ENCODE peak calls at places on chromosomes 13 and 19, in six cellular contexts. W is left ventricle myocardium inferior, S is fibroblast of pulmonary artery, X is neural crest cell, M is HFFc6, L is CD14-positive monocyte. V is an unnamed sample.

GRCh38 chr13:98775844-98776598 is 23.5 kb upstream of the SLC15A1 start:
- DNase-seq in W (no peak), X (no peak), L (no peak), M (peak), S (peak), V (no peak)

GRCh38 chr19:31528261-31528660 is 179.0 kb upstream of the TSHZ3 start:
- DNase-seq in W (no peak), L (no peak), M (no peak), S (no peak), X (no peak), V (no peak)

GRCh38 chr19:43777163-43777700 is 3.5 kb downstream of the KCNN4 start:
- DNase-seq in M (no peak), W (no peak), S (no peak), X (no peak), L (peak), V (peak)

GRCh38 chr19:1105217-1105872 is 1.6 kb downstream of the GPX4 start:
- DNase-seq in M (no peak), L (no peak), W (no peak), X (no peak), S (no peak), V (no peak)

GRCh38 chr19:47848871-47849473 is 10.1 kb upstream of the TPRX2 start:
- DNase-seq in M (no peak), W (no peak), X (peak), L (no peak), S (peak), V (no peak)

GRCh38 chr19:18397242-18398202 is at the start of gene LRRC25:
- DNase-seq in L (peak), X (no peak), W (peak), M (no peak), S (no peak), V (peak)

GRCh38 chr13:71149498-71150363 is 717.3 kb downstream of the DACH1 start:
- DNase-seq in X (no peak), L (no peak), W (no peak), M (no peak), S (no peak), V (no peak)

GRCh38 chr19:51460164-51460992 is 2.1 kb upstream of the SIGLEC8 start:
- DNase-seq in S (peak), L (no peak), W (no peak), X (no peak), M (no peak), V (no peak)

GRCh38 chr13:62337109-62337880 is 921.6 kb upstream of the PCDH20 start:
- DNase-seq in X (no peak), L (no peak), M (no peak), S (no peak), W (no peak), V (no peak)

GRCh38 chr13:30191491-30192100 is 115.8 kb downstream of the KATNAL1 start:
- DNase-seq in M (peak), L (no peak), S (no peak), X (no peak), W (no peak), V (no peak)

GRCh38 chr13:73212482-73212881 is 153.7 kb downstream of the KLF5 start:
- DNase-seq in X (no peak), L (no peak), S (no peak), W (no peak), M (no peak), V (no peak)

GRCh38 chr13:114047358-114047881 is 73.5 kb upstream of the C13orf46 start:
- DNase-seq in S (no peak), W (no peak), X (no peak), L (no peak), M (no peak), V (peak)

GRCh38 chr19:57830071-57830602 is at the start of gene ZNF587B:
- DNase-seq in M (no peak), L (peak), X (peak), S (peak), W (peak), V (no peak)

GRCh38 chr13:80274643-80275042 is 66.3 kb downstream of the SPRY2 start:
- DNase-seq in L (no peak), X (no peak), W (no peak), S (no peak), M (peak), V (no peak)

GRCh38 chr13:33873251-33873908 is 55.4 kb downstream of the RFC3 start:
- DNase-seq in L (no peak), M (no peak), W (no peak), X (no peak), S (no peak), V (no peak)

GRCh38 chr19:45474191-45474940 is 6.6 kb downstream of the FOSB start:
- DNase-seq in S (peak), W (no peak), X (no peak), M (no peak), L (no peak), V (no peak)

GRCh38 chr13:62747629-62748028 is 1332.0 kb upstream of the PCDH20 start:
- DNase-seq in M (no peak), W (no peak), S (no peak), X (no peak), L (no peak), V (no peak)

GRCh38 chr13:46129955-46130354 is 25.1 kb upstream of the CPB2 start:
- DNase-seq in L (no peak), S (no peak), W (no peak), X (no peak), M (no peak), V (no peak)

GRCh38 chr13:113724780-113725315 is 34.2 kb upstream of the TMEM255B start:
- DNase-seq in X (peak), L (peak), W (peak), S (peak), M (peak), V (peak)

GRCh38 chr13:99977912-99978780 is 3.4 kb upstream of the ZIC2 start:
- DNase-seq in W (no peak), S (no peak), M (no peak), L (no peak), X (no peak), V (no peak)

GRCh38 chr13:23506071-23506820 is 64.0 kb upstream of the TNFRSF19 start:
- DNase-seq in L (no peak), S (peak), M (peak), W (no peak), X (no peak), V (no peak)

GRCh38 chr19:47215581-47215980 is 15.4 kb downstream of the BBC3 start:
- DNase-seq in L (no peak), M (no peak), S (no peak), W (no peak), X (no peak), V (no peak)

GRCh38 chr13:110869231-110869804 is 45.6 kb downstream of the ANKRD10 start:
- DNase-seq in W (no peak), X (no peak), M (no peak), S (no peak), L (no peak), V (no peak)

GRCh38 chr13:61838568-61838967 is 422.9 kb upstream of the PCDH20 start:
- DNase-seq in L (no peak), M (no peak), S (no peak), X (no peak), W (no peak), V (no peak)

GRCh38 chr13:40809471-40809870 is 20.1 kb downstream of the SLC25A15 start:
- DNase-seq in S (no peak), X (no peak), M (no peak), L (no peak), W (no peak), V (no peak)

GRCh38 chr19:18839465-18840287 is 7.9 kb downstream of the UPF1 start:
- DNase-seq in X (no peak), L (no peak), M (no peak), W (no peak), S (no peak), V (no peak)

GRCh38 chr13:23790591-23791170 is 98.5 kb downstream of the MIPEP start:
- DNase-seq in X (no peak), L (no peak), W (no peak), M (peak), S (peak), V (no peak)

GRCh38 chr13:110214637-110215036 is 92.3 kb downstream of the COL4A1 start:
- DNase-seq in L (no peak), W (no peak), M (no peak), X (no peak), S (peak), V (no peak)

GRCh38 chr19:38617764-38618589 is at the start of gene MAP4K1:
- DNase-seq in W (peak), X (no peak), M (no peak), S (no peak), L (no peak), V (peak)

GRCh38 chr13:33644607-33645543 is 173.1 kb upstream of the RFC3 start:
- DNase-seq in S (peak), L (no peak), W (no peak), X (no peak), M (no peak), V (no peak)

GRCh38 chr19:39416152-39416551 is 3.7 kb downstream of the PLEKHG2 start:
- DNase-seq in M (no peak), L (no peak), S (no peak), W (no peak), X (no peak), V (no peak)

GRCh38 chr13:30792257-30793000 is 57.1 kb downstream of the ALOX5AP start:
- DNase-seq in S (peak), W (peak), M (peak), L (no peak), X (no peak), V (no peak)

GRCh38 chr19:8334458-8335342 is 8.4 kb downstream of the KANK3 start:
- DNase-seq in X (peak), W (peak), M (no peak), S (peak), L (no peak), V (peak)

DNA sequence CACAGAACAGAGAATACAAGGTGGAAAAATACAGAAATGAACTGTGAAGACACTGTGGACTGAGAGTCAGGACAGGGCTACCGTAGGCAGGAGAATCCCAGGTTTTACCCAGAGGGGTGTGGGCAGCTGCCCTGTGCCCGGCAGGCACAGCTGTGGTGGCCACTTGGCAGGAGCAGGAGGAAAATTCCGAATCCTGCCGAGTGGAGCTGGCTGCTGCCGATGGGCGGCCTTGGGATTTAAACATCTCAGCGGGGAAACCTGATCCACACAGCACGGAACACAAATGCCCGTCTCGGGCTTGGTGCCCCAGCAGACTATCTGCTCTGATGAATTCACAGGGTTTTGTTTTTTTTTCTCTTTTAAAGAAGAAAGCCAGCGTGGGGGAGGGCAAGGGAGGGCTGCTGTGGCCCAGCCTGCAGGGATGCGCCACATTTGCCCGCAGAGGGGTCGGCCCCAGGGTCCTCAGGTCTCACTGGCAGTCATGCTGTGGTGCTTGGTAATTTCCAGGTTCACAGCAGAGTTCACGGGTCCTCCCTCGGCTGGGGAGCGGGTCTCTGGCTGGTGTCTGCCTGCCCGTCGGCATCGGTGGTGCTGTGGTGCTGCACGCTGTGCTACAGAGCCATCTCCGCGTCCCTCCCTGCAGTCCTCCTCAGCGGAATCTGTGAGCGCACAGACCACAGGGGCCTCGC is 28.0 kb downstream of the MPND start:
- DNase-seq in S (no peak), X (no peak), L (no peak), M (no peak), W (no peak), V (no peak)
- TF ChIP-seq CTCF in S (no peak), X (no peak), L (no peak), M (no peak), W (no peak), V (no peak)

DNA sequence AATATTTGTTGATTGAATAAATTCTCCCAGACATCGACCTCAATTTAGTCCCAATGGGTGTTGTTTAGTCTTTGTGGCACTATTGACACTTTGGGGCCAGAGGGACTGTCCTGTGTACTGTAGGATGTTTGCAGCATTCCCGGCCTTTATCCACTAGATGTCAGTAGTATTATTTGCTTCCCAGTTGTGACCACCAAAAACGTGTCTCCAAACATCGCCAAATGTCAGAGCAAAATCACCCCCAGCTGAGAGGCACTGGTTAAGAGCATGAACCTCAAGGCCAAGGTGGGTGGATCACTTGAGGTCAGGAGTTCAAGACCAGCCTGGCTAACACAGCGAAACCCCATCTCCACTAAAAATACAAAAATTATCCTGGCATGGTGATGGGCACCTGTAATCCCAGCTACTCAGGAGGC is 15.4 kb downstream of the NLRP12 start:
- DNase-seq in L (no peak), S (peak), M (peak), W (no peak), X (no peak), V (no peak)
- TF ChIP-seq CTCF in L (peak), S (peak), M (peak), W (peak), X (peak), V (no peak)

GRCh38 chr19:42423462-42424344 is 3.5 kb downstream of the LIPE start:
- DNase-seq in M (peak), L (peak), X (peak), S (peak), W (peak), V (peak)

GRCh38 chr19:42424345-42424707 is 2.9 kb downstream of the LIPE start:
- DNase-seq in X (no peak), M (no peak), S (no peak), W (no peak), L (no peak), V (no peak)

GRCh38 chr19:42426643-42427042 is 545 bp downstream of the LIPE start:
- DNase-seq in S (no peak), L (no peak), X (no peak), W (no peak), M (no peak), V (no peak)

GRCh38 chr19:42422576-42423461 is 4.4 kb downstream of the LIPE start:
- DNase-seq in S (no peak), W (no peak), M (no peak), X (peak), L (no peak), V (peak)

GRCh38 chr19:42424712-42425131 is 2.5 kb downstream of the LIPE start:
- DNase-seq in S (no peak), X (no peak), M (no peak), L (no peak), W (no peak), V (no peak)
- TF ChIP-seq CTCF in S (peak), X (peak), M (peak), L (no peak), W (peak), V (no peak)

GRCh38 chr19:5823579-5824281 is 15.8 kb downstream of the FUT6 start:
- DNase-seq in S (no peak), L (no peak), W (no peak), M (no peak), X (peak), V (no peak)
- TF ChIP-seq CTCF in S (peak), L (no peak), W (no peak), M (peak), X (peak), V (no peak)

DNA sequence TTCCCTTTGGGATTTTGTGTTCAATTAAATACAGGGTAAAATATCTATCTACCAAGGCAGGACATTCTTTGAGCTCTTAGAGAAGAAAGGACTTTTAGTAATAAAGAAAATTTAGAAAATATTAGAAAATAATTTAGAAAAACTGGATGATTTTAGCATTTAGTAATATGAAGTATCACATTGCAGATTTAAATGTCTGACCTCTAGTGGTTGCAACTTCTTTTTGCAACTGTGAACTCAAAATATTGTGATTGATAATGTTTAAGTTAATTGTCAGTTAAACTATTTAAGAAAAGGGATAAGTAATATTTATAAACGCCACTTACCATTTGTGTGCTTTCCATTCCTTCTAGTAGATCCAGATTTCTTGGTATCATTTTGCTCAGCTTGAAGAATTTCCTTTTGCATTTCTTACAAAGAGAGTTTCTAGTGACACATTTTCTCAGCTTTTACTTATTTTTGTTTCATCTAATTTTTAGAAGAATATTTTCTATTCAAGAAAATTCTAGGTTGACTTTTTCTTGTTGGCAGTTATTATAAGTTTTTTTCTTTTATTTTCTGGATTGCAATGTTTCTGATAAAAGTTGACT is 10.3 kb upstream of the POSTN start:
- DNase-seq in L (no peak), S (peak), M (no peak), W (no peak), X (no peak), V (no peak)
- TF ChIP-seq CTCF in L (no peak), S (peak), M (peak), W (peak), X (peak), V (peak)

GRCh38 chr19:2546128-2547032 is 70.5 kb downstream of the GADD45B start:
- DNase-seq in S (no peak), X (peak), W (peak), L (peak), M (no peak), V (no peak)

GRCh38 chr19:2542341-2543069 is 66.6 kb downstream of the GADD45B start:
- DNase-seq in L (no peak), S (no peak), X (no peak), W (peak), M (no peak), V (no peak)

GRCh38 chr19:2544576-2545415 is 68.9 kb downstream of the GADD45B start:
- DNase-seq in X (no peak), M (no peak), S (no peak), L (no peak), W (peak), V (no peak)

GRCh38 chr19:2540646-2541454 is 64.9 kb downstream of the GADD45B start:
- DNase-seq in X (peak), M (peak), L (no peak), W (peak), S (peak), V (no peak)

GRCh38 chr19:2543463-2544442 is 67.8 kb downstream of the GADD45B start:
- DNase-seq in M (peak), W (peak), S (peak), X (peak), L (peak), V (peak)
- TF ChIP-seq CTCF in M (peak), W (peak), S (peak), X (no peak), L (no peak), V (no peak)

GRCh38 chr13:27024062-27024461 is 147.5 kb downstream of the USP12 start:
- DNase-seq in X (no peak), L (no peak), M (no peak), W (no peak), S (no peak), V (no peak)

GRCh38 chr13:27022571-27023311 is 148.9 kb downstream of the USP12 start:
- DNase-seq in M (peak), S (no peak), X (no peak), W (no peak), L (no peak), V (no peak)

GRCh38 chr13:27024781-27025492 is 146.7 kb downstream of the USP12 start:
- DNase-seq in W (no peak), L (no peak), M (no peak), X (no peak), S (no peak), V (no peak)

GRCh38 chr13:27020415-27020814 is 151.2 kb downstream of the USP12 start:
- DNase-seq in W (no peak), S (no peak), M (no peak), L (no peak), X (no peak), V (no peak)

DNA sequence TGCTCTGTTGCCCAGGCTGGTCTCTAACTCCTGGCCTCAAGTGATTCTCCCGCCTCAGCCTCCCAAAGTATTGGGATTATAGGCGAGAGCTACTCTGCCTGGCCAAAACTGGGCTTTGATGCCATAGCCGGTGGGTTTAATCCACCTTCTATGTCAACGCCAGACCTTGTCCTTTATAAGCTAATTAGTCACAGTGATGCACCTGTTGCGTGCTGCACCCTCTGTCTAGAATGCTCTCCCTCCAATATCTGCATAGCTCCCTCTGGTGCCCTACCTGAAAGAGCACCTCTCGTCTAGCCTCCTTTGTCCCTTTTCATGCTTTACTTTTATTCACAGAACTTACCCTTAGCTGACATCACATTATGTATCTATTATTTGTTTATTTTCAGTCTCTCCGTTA is 148.2 kb downstream of the USP12 start:
- DNase-seq in S (no peak), X (no peak), W (no peak), L (no peak), M (no peak), V (no peak)
- TF ChIP-seq CTCF in S (no peak), X (no peak), W (no peak), L (no peak), M (no peak), V (no peak)

DNA sequence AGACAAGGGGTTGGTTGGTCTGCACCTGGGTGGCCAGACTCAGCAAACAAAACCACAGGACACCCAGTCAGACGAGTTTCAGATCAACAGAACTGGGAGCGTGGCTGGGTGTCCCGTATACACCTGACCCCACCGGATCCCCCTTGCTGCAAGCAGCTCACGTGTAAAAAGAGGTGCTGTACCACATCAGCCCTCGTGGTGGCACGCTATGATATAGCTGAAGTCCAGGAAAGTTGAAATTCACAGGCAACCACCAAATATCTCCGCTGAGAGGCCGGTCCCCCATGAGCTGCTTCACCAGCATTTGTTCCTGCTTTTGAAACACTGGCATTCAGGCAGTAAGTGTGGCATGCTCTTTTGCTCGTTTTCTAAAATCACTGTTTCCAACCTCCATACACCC is 92.3 kb downstream of the TUBA3C start:
- DNase-seq in W (no peak), M (no peak), L (no peak), S (no peak), X (no peak), V (no peak)
- TF ChIP-seq CTCF in W (peak), M (peak), L (no peak), S (no peak), X (no peak), V (no peak)